ENCODE peak calls at places on chromosomes 5 and 9, in five cellular contexts. E is lower leg skin, R is A549, K is heart left ventricle, U is breast epithelium. S is an unnamed sample.

GRCh38 chr5:72156921-72157320 is 49.6 kb downstream of the MAP1B start:
- DNase-seq in E (peak), R (no peak), K (peak), U (no peak), S (no peak)

GRCh38 chr9:114431770-114432169 is 44.0 kb upstream of the AKNA start:
- DNase-seq in E (no peak), R (no peak), K (no peak), U (no peak), S (no peak)

GRCh38 chr5:44652674-44653073 is 156.1 kb upstream of the MRPS30 start:
- DNase-seq in E (no peak), R (no peak), K (no peak), U (no peak), S (no peak)

GRCh38 chr9:469672-470040 is 255.0 kb downstream of the DOCK8 start:
- DNase-seq in E (peak), R (no peak), K (peak), U (no peak), S (peak)

GRCh38 chr9:82021198-82021597 is 32.6 kb downstream of the SPATA31D1 start:
- DNase-seq in E (peak), R (peak), K (peak), U (peak), S (peak)

GRCh38 chr5:53831496-53831895 is 271.1 kb downstream of the NDUFS4 start:
- DNase-seq in E (no peak), R (no peak), K (no peak), U (no peak), S (no peak)

GRCh38 chr9:119689879-119690278 is 320.6 kb upstream of the BRINP1 start:
- DNase-seq in E (no peak), R (no peak), K (no peak), U (no peak), S (no peak)

GRCh38 chr5:28917631-28918030 is 1879.2 kb upstream of the CDH9 start:
- DNase-seq in E (no peak), R (no peak), K (no peak), U (no peak), S (no peak)

GRCh38 chr5:131671409-131671808 is 36.4 kb upstream of the RAPGEF6 start:
- DNase-seq in E (no peak), R (no peak), K (no peak), U (no peak), S (no peak)

GRCh38 chr5:176152191-176152932 is 85.9 kb upstream of the SIMC1 start:
- DNase-seq in E (no peak), R (no peak), K (no peak), U (no peak), S (no peak)

GRCh38 chr5:176155882-176156497 is 82.2 kb upstream of the SIMC1 start:
- DNase-seq in E (no peak), R (no peak), K (no peak), U (no peak), S (no peak)

GRCh38 chr5:176152933-176153317 is 85.3 kb upstream of the SIMC1 start:
- DNase-seq in E (no peak), R (no peak), K (no peak), U (no peak), S (no peak)

GRCh38 chr5:176153741-176154140 is 84.5 kb upstream of the SIMC1 start:
- DNase-seq in E (no peak), R (no peak), K (no peak), U (no peak), S (peak)

DNA sequence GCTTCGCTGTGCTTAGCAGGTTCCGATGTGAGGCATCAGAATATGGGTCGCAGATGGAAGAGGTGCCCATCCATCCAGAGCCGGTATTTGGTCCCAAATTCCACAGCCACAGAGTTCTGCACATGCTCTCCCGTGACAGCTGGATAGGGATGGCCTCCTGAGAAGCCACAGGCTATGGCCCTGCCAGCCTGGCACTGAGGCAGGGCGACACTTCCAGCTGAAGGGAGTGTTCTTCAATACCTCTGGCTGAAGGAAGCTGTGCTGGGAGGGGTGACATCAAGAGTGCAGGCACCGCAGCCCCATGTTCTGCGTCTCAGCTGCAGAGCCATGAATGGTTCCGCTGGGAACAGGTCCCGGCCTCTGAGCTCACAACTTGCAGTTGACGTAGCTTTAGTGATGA is 83.4 kb upstream of the SIMC1 start:
- DNase-seq in E (no peak), R (no peak), K (no peak), U (no peak), S (no peak)
- TF ChIP-seq POLR2A in E (no peak), R (no peak), K (no peak), U (no peak), S (no peak)

GRCh38 chr5:61625682-61626620 is 293.9 kb downstream of the ZSWIM6 start:
- DNase-seq in E (peak), R (peak), K (peak), U (peak), S (peak)
- H3K4me3 ChIP-seq in E (peak), R (peak), K (peak), U (peak), S (peak)

DNA sequence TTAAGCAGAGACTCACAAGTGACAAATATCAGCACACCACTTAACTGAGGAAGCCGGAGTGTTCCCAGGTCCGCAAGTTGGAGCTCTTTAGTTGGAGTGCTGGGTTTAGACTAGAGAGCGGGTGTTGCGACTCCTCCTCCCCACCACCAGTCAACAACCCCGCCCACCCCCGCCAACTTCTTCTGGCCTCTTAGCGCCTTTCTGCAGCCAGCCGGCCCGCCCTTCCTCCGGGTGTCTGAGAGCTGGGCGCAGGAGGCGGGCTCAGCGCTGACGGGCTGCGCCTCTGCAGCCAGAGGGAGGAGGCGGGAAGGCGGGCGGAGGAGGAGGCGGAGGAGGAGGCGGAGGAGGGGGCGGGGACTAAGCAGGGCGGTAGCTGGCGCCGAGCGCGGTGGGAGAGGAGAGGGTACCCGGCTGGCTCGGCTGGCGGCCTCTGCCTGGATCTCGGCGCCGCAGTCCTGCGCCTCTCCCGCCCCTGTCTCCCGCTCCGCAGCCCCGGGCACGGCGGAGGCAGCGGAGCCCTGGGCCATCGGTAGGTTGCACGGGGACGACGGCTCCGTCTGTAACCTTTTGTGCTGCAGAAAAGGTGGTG is at the start of gene MACIR:
- DNase-seq in E (peak), R (peak), K (peak), U (peak), S (peak)
- TF ChIP-seq POLR2A in E (no peak), R (peak), K (peak), U (no peak), S (peak)

DNA sequence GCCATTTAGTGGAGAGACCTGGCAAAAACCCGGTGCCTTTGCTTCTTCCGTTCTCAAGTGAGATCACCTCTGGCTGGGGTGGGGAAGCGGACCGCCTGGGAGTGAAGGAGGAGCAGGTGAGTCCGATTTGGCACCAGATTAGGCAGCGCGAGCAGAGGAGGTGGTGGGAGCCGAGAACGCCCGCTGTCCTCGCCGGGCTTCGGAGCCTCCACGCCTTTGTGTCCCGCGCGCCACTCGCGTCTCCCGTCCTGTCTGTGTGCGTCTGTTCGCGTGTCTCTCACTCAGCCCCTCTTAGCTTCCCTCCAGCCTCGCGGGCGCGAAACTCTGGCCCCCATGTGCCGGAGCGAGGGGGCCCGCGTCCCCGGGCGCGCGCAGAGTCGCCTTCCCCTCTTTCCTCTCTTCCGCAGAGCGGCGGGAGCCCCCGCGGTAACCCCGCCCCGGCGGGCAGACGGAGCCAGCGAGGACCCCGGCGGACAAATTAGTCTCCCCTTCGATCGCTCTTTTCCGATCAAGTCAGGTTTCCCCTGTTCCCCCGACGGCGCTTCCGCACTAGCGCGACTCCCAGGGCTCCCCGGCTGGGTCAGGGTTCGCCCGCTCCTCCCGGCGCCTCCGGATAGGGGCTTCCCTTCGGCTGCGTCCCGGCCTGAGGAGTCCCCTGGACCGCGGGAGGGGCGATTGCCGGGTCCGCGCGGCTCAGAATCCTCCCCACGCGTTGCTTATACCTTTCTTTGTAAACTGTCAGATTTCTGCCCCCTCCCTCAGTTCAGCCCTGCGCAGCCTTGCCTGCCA is 7.1 kb downstream of the POU4F3 start:
- DNase-seq in E (no peak), R (no peak), K (no peak), U (no peak), S (no peak)
- H3K4me3 ChIP-seq in E (no peak), R (no peak), K (peak), U (no peak), S (no peak)

GRCh38 chr5:169649486-169649885 is 12.4 kb downstream of the DOCK2 start:
- DNase-seq in E (no peak), R (no peak), K (no peak), U (no peak), S (no peak)

GRCh38 chr5:169651526-169651925 is 14.5 kb downstream of the DOCK2 start:
- DNase-seq in E (no peak), R (no peak), K (no peak), U (no peak), S (no peak)

GRCh38 chr5:169652057-169652456 is 15.0 kb downstream of the DOCK2 start:
- DNase-seq in E (no peak), R (no peak), K (peak), U (no peak), S (no peak)

GRCh38 chr5:169648725-169649124 is 11.7 kb downstream of the DOCK2 start:
- DNase-seq in E (no peak), R (no peak), K (peak), U (no peak), S (no peak)

DNA sequence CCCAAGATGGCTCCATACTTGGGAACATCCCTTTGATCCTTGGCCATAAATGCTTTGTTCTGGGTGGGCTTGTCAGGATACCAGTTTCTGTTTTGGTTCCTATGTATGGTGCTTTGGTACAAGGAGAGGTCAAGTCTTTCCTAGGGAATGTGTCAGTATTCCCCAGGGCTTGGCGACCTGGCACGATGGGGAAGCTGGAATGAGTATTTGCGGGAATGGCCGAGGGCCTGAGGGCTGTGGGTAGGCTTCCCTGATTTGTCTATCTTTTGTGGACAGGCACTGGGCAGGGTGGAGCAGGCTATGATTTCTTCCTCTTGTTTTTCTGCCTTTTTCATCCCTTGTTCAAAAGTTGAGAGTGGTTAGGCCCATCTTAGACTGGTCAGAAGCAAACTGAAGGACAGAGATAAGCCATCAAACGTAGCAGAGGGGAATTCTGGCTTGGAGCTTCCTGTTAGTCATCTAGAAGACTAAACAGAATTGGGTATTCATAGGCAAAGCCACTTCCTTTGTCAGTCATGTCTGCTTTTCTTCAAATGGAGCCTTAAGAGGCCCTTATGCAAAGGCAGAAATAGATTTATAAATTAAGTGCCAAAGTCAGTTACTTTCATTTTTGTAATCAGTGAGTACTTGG is 13.7 kb downstream of the DOCK2 start:
- DNase-seq in E (no peak), R (peak), K (no peak), U (no peak), S (no peak)
- TF ChIP-seq POLR2A in E (no peak), R (no peak), K (no peak), U (no peak), S (no peak)

S was measured in adrenal gland.